ENCODE peak calls at places on chromosomes 4 and X, in four cellular contexts. One of them, this sample, is unnamed.

GRCh38 chr4:110869862-110870577 is 247.1 kb upstream of the PITX2 start:
- DNase-seq in AG09319: no peak
- DNase-seq in right atrium auricular region: no peak
- DNase-seq in thoracic aorta: no peak
- DNase-seq in this sample: no peak

GRCh38 chr4:98938386-98938785 is 9.5 kb upstream of the EIF4E start:
- DNase-seq in thoracic aorta: no peak
- DNase-seq in right atrium auricular region: no peak
- DNase-seq in AG09319: no peak
- DNase-seq in this sample: no peak

GRCh38 chr4:100414016-100414790 is 103.6 kb downstream of the EMCN start:
- DNase-seq in right atrium auricular region: no peak
- DNase-seq in thoracic aorta: no peak
- DNase-seq in AG09319: no peak
- DNase-seq in this sample: no peak

GRCh38 chr4:83581411-83582288 is 45.7 kb downstream of the GPAT3 start:
- DNase-seq in right atrium auricular region: no peak
- DNase-seq in AG09319: no peak
- DNase-seq in thoracic aorta: no peak
- DNase-seq in this sample: no peak

GRCh38 chr4:176999943-177000543 is 207.3 kb upstream of the VEGFC start:
- DNase-seq in right atrium auricular region: no peak
- DNase-seq in thoracic aorta: no peak
- DNase-seq in AG09319: no peak
- DNase-seq in this sample: no peak

GRCh38 chr4:168656055-168656660 is 159.3 kb downstream of the PALLD start:
- DNase-seq in AG09319: no peak
- DNase-seq in right atrium auricular region: no peak
- DNase-seq in thoracic aorta: no peak
- DNase-seq in this sample: no peak

GRCh38 chr4:147788791-147789190 is 56.9 kb downstream of the ARHGAP10 start:
- DNase-seq in AG09319: peak
- DNase-seq in thoracic aorta: no peak
- DNase-seq in right atrium auricular region: no peak
- DNase-seq in this sample: no peak

GRCh38 chrX:97563531-97564133 is 679.9 kb downstream of the RPA4 start:
- DNase-seq in right atrium auricular region: no peak
- DNase-seq in AG09319: peak
- DNase-seq in thoracic aorta: no peak
- DNase-seq in this sample: peak

GRCh38 chrX:71930298-71930697 is 19.7 kb downstream of the NHSL2 start:
- DNase-seq in right atrium auricular region: no peak
- DNase-seq in thoracic aorta: no peak
- DNase-seq in AG09319: no peak
- DNase-seq in this sample: no peak

GRCh38 chr4:91207535-91207934 is 1080.3 kb downstream of the CCSER1 start:
- DNase-seq in AG09319: no peak
- DNase-seq in right atrium auricular region: no peak
- DNase-seq in thoracic aorta: no peak
- DNase-seq in this sample: no peak

GRCh38 chr4:121651597-121651996 is 45.2 kb downstream of the ANXA5 start:
- DNase-seq in thoracic aorta: no peak
- DNase-seq in right atrium auricular region: no peak
- DNase-seq in AG09319: no peak
- DNase-seq in this sample: no peak

GRCh38 chr4:100738388-100739165 is 220.8 kb upstream of the EMCN start:
- DNase-seq in AG09319: peak
- DNase-seq in thoracic aorta: peak
- DNase-seq in right atrium auricular region: peak
- DNase-seq in this sample: no peak

GRCh38 chr4:48420172-48420571 is 63.0 kb upstream of the SLC10A4 start:
- DNase-seq in thoracic aorta: no peak
- DNase-seq in right atrium auricular region: no peak
- DNase-seq in AG09319: no peak
- DNase-seq in this sample: no peak

GRCh38 chr4:17511041-17511949 is 595 bp downstream of the QDPR start:
- DNase-seq in thoracic aorta: peak
- DNase-seq in right atrium auricular region: no peak
- DNase-seq in AG09319: no peak
- DNase-seq in this sample: no peak

GRCh38 chrX:66166671-66167070 is 2.6 kb downstream of the HEPH start:
- DNase-seq in AG09319: no peak
- DNase-seq in thoracic aorta: no peak
- DNase-seq in right atrium auricular region: no peak
- DNase-seq in this sample: no peak

GRCh38 chr4:48998440-48998839 is 12.4 kb downstream of the CWH43 start:
- DNase-seq in thoracic aorta: no peak
- DNase-seq in right atrium auricular region: no peak
- DNase-seq in AG09319: no peak
- DNase-seq in this sample: no peak

GRCh38 chrX:68807818-68808217 is 21.0 kb upstream of the EFNB1 start:
- DNase-seq in AG09319: no peak
- DNase-seq in right atrium auricular region: no peak
- DNase-seq in thoracic aorta: no peak
- DNase-seq in this sample: no peak
- TF ChIP-seq CTCF in AG09319: peak
- TF ChIP-seq CTCF in right atrium auricular region: peak
- TF ChIP-seq CTCF in thoracic aorta: no peak
- TF ChIP-seq CTCF in this sample: no peak

GRCh38 chr4:123398151-123398802 is 1.7 kb downstream of the SPRY1 start:
- DNase-seq in AG09319: no peak
- DNase-seq in right atrium auricular region: no peak
- DNase-seq in thoracic aorta: no peak
- DNase-seq in this sample: no peak
- TF ChIP-seq CTCF in AG09319: peak
- TF ChIP-seq CTCF in right atrium auricular region: peak
- TF ChIP-seq CTCF in thoracic aorta: peak
- TF ChIP-seq CTCF in this sample: peak

GRCh38 chr4:187940299-187940698 is 55.3 kb upstream of the ZFP42 start:
- DNase-seq in right atrium auricular region: no peak
- DNase-seq in thoracic aorta: no peak
- DNase-seq in AG09319: no peak
- DNase-seq in this sample: no peak
- TF ChIP-seq CTCF in right atrium auricular region: no peak
- TF ChIP-seq CTCF in thoracic aorta: no peak
- TF ChIP-seq CTCF in AG09319: no peak
- TF ChIP-seq CTCF in this sample: no peak

GRCh38 chrX:41824551-41824950 is 98.8 kb downstream of the CASK start:
- DNase-seq in AG09319: no peak
- DNase-seq in right atrium auricular region: no peak
- DNase-seq in thoracic aorta: no peak
- DNase-seq in this sample: no peak
- TF ChIP-seq CTCF in AG09319: no peak
- TF ChIP-seq CTCF in right atrium auricular region: no peak
- TF ChIP-seq CTCF in thoracic aorta: no peak
- TF ChIP-seq CTCF in this sample: no peak

DNA sequence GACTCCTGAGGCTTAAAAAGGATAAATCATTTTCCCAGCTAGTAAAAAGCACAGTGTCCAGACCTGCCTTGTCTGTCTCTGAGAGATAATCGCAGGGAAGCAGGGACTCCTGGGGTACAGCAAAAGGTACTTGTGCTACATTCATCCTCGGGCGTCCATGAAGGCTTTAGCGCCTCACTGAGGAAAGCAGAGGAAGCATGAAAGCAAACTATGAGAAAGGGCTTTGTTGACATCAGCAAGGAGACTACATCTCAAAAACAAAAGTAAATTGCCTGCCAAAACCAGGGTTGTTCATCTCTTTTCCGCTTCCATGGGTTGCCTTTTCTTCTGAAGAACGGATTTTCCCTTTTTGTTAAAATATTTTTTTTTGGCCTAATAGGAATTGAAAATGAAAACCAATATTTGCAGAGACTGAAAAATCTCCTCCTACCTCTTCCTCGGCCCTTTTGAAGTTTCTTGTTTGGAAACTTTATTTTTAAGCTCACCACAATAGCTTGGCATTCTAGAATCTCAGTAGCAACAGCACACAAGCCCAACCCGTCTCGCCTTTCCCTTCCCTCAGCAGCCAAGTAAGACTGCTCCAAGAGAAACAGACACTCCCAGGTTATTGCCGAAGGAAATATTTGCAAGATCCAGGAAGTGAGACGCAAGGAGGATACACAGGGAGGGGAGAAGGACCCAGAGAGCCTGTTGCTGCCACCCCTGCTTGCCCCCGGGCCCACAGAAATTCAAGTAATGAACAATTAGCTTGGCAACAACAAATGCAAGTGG is 148.3 kb upstream of the DGKK start:
- DNase-seq in AG09319: no peak
- DNase-seq in thoracic aorta: no peak
- DNase-seq in right atrium auricular region: no peak
- DNase-seq in this sample: no peak
- TF ChIP-seq CTCF in AG09319: no peak
- TF ChIP-seq CTCF in thoracic aorta: no peak
- TF ChIP-seq CTCF in right atrium auricular region: no peak
- TF ChIP-seq CTCF in this sample: no peak

DNA sequence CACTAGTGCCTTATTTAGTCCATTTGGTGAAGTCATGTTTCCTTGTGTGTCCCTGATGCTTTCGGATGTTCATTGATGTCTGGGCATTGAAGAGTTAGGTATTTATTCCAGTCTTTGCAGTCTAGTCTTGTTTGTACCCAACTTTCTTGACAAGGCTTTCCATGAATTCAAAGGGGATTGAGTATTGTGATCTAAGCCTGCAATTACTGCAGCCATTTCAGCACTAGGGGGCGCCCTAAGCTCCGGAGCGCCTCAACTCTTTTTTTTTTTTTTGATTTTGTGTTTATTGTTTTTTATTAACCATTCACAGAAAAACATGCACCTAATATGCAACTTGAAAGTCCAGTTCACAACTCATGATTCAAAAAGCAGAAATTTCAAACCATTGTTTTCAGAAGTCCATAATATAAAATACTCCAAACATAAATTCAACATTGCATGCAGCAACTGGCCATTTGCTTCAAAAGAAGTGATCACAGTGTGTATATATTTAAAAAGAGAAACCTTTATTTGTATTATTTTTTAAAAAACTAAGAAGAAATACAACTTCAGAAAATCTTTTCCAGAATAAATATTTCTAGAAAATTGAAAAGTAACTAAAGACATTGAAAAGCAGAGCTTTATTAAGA is 59.2 kb downstream of the PTPN13 start:
- DNase-seq in thoracic aorta: no peak
- DNase-seq in right atrium auricular region: no peak
- DNase-seq in AG09319: no peak
- DNase-seq in this sample: no peak
- TF ChIP-seq CTCF in thoracic aorta: no peak
- TF ChIP-seq CTCF in right atrium auricular region: no peak
- TF ChIP-seq CTCF in AG09319: peak
- TF ChIP-seq CTCF in this sample: no peak

DNA sequence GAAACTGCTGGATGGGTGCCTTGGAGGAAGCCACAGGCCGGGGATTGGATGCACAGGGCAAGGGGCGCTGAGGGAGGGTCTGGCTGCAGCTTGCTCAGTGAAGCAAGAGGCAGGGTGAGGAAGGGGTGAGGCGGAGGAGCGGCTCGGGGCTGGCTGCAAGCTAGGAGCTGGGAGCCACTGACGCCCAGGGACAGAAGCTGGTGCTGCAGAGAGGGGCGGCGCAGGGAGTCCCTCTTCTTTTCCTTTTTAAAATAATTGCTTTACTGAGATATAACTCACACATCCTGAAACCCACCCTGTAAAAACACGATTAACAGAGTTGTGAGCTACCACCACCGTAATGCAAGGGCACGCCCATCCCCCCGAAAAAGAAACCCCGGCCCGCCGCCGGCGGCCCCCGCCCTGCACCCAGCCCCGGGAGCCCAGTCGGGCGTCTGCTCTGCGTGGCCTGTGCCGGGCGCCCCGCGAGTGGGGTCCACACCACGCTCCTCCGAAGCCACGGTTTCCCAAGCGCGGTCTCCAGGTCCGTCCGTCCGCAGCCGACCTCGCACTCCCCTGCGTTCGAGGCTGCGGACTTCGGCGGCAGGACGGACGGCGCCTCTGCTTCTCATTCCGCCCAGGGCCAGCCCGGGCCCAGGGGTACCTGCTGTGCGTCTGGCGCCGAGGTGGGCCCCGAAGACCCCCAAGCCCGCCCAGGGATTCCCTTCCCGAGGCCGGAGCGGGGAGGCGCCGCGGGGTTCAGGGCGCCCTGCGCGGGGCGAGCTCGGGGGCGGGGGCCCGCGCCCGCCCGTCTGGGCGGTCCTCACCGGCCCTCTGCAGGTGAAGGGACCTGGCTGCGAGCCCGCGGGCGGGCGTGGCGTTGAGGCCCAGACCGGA is 865 bp upstream of the UVSSA start:
- DNase-seq in right atrium auricular region: peak
- DNase-seq in thoracic aorta: no peak
- DNase-seq in AG09319: no peak
- DNase-seq in this sample: peak
- TF ChIP-seq CTCF in right atrium auricular region: no peak
- TF ChIP-seq CTCF in thoracic aorta: no peak
- TF ChIP-seq CTCF in AG09319: no peak
- TF ChIP-seq CTCF in this sample: peak

GRCh38 chr4:172055498-172055897 is 242.3 kb downstream of the GALNTL6 start:
- DNase-seq in thoracic aorta: no peak
- DNase-seq in right atrium auricular region: no peak
- DNase-seq in AG09319: no peak
- DNase-seq in this sample: no peak
- TF ChIP-seq CTCF in thoracic aorta: no peak
- TF ChIP-seq CTCF in right atrium auricular region: no peak
- TF ChIP-seq CTCF in AG09319: no peak
- TF ChIP-seq CTCF in this sample: no peak

GRCh38 chr4:80360900-80361299 is 25.4 kb downstream of the CFAP299 start:
- DNase-seq in AG09319: no peak
- DNase-seq in right atrium auricular region: no peak
- DNase-seq in thoracic aorta: no peak
- DNase-seq in this sample: no peak

GRCh38 chr4:80360102-80360501 is 24.6 kb downstream of the CFAP299 start:
- DNase-seq in AG09319: no peak
- DNase-seq in thoracic aorta: no peak
- DNase-seq in right atrium auricular region: no peak
- DNase-seq in this sample: no peak

GRCh38 chr4:80365928-80366327 is 30.4 kb downstream of the CFAP299 start:
- DNase-seq in right atrium auricular region: no peak
- DNase-seq in thoracic aorta: no peak
- DNase-seq in AG09319: peak
- DNase-seq in this sample: peak

GRCh38 chr4:80362578-80363181 is 27.1 kb downstream of the CFAP299 start:
- DNase-seq in thoracic aorta: no peak
- DNase-seq in AG09319: no peak
- DNase-seq in right atrium auricular region: no peak
- DNase-seq in this sample: peak

GRCh38 chr4:80361329-80361900 is 25.9 kb downstream of the CFAP299 start:
- DNase-seq in AG09319: no peak
- DNase-seq in thoracic aorta: no peak
- DNase-seq in right atrium auricular region: no peak
- DNase-seq in this sample: no peak
- TF ChIP-seq CTCF in AG09319: peak
- TF ChIP-seq CTCF in thoracic aorta: no peak
- TF ChIP-seq CTCF in right atrium auricular region: peak
- TF ChIP-seq CTCF in this sample: peak